ENCODE peak calls at places on chromosomes 1 and 21, in nine cellular contexts. S is T-helper 1 cell; D is MG63; F is M059J; B is RPMI8226; V is iPS DF 19.7; Z is T-helper 22 cell; Y is EL; L is activated naive CD4-positive, alpha-beta T cell. G is an unnamed sample.

GRCh38 chr1:247639381-247639981 is 34.1 kb downstream of the OR2G3 start:
- DNase-seq in F (no peak), B (peak; percentile 39), L (peak; percentile 5), V (peak; percentile 30), D (peak; percentile 40), Y (no peak), S (no peak), Z (no peak), G (no peak)

GRCh38 chr1:23470282-23471070 is 13.5 kb downstream of the ASAP3 start:
- DNase-seq in V (no peak), Y (peak; percentile 81), B (no peak), S (no peak), F (peak; percentile 90), Z (no peak), L (no peak), D (peak; percentile 37), G (no peak)

GRCh38 chr1:8427986-8428385 is 110.1 kb downstream of the SLC45A1 start:
- DNase-seq in F (no peak), S (no peak), Z (no peak), B (peak; percentile 46), D (peak; percentile 49), L (no peak), Y (no peak), V (no peak), G (no peak)

GRCh38 chr1:32144033-32144432 is 35.4 kb upstream of the TXLNA start:
- DNase-seq in B (no peak), Y (no peak), S (no peak), D (no peak), Z (no peak), F (no peak), V (no peak), L (no peak), G (no peak)

GRCh38 chr1:85240174-85240601 is 19.3 kb downstream of the C1orf52 start:
- DNase-seq in Z (no peak), V (peak; percentile 17), D (peak; percentile 65), Y (peak; percentile 45), S (no peak), F (peak; percentile 26), B (no peak), L (no peak), G (no peak)

GRCh38 chr21:45248301-45248892 is 39.3 kb downstream of the POFUT2 start:
- DNase-seq in V (no peak), B (no peak), D (no peak), Y (no peak), S (no peak), Z (no peak), L (no peak), F (no peak), G (no peak)

GRCh38 chr1:221672160-221672762 is 69.6 kb downstream of the DUSP10 start:
- DNase-seq in F (peak; percentile 80), D (peak; percentile 25), S (no peak), B (no peak), Y (peak; percentile 75), V (no peak), Z (no peak), L (no peak), G (no peak)

GRCh38 chr1:223748773-223749733 is 36.7 kb downstream of the CAPN2 start:
- DNase-seq in L (peak; percentile 27), Y (peak; percentile 50), V (no peak), F (no peak), B (peak; percentile 66), D (no peak), S (peak; percentile 44), Z (peak; percentile 24), G (peak; percentile 57)

GRCh38 chr1:65045022-65045786 is 78.9 kb upstream of the JAK1 start:
- DNase-seq in D (no peak), B (no peak), Y (no peak), L (no peak), V (no peak), S (no peak), Z (no peak), F (no peak), G (no peak)

GRCh38 chr1:214259353-214259982 is 21.5 kb upstream of the SMYD2 start:
- DNase-seq in L (no peak), Z (no peak), V (no peak), D (no peak), F (peak; percentile 46), S (no peak), Y (peak; percentile 54), B (no peak), G (no peak)

GRCh38 chr21:36587388-36587787 is 107.5 kb upstream of the CLDN14 start:
- DNase-seq in F (peak; percentile 38), Y (peak; percentile 4), V (no peak), D (no peak), B (no peak), Z (no peak), L (no peak), S (no peak), G (no peak)

GRCh38 chr1:98732985-98733781 is 71.7 kb downstream of the SNX7 start:
- DNase-seq in L (no peak), B (no peak), S (no peak), Z (no peak), F (peak; percentile 1), Y (no peak), D (no peak), V (no peak), G (no peak)

GRCh38 chr21:38341546-38342012 is 84.8 kb downstream of the KCNJ15 start:
- DNase-seq in Z (no peak), V (no peak), B (no peak), Y (no peak), L (no peak), F (peak; percentile 41), S (no peak), D (peak; percentile 16), G (no peak)

GRCh38 chr1:211741116-211741515 is 65.7 kb upstream of the NEK2 start:
- DNase-seq in F (peak; percentile 34), L (no peak), D (no peak), V (no peak), S (no peak), Z (no peak), B (no peak), Y (no peak), G (no peak)

GRCh38 chr1:110615548-110616130 is 9.5 kb upstream of the KCNA2 start:
- DNase-seq in Y (peak; percentile 63), L (no peak), V (peak; percentile 54), F (peak; percentile 67), D (peak; percentile 58), S (no peak), B (peak; percentile 76), Z (no peak), G (peak; percentile 28)

GRCh38 chr1:177505905-177506590 is 335.3 kb downstream of the BRINP2 start:
- DNase-seq in V (no peak), S (no peak), Z (no peak), B (no peak), Y (peak; percentile 42), D (peak; percentile 63), F (peak; percentile 54), L (no peak), G (no peak)

GRCh38 chr1:233376711-233377110 is 49.2 kb downstream of the MAP3K21 start:
- DNase-seq in S (no peak), D (no peak), Y (no peak), B (peak; percentile 17), L (no peak), F (no peak), Z (no peak), V (no peak), G (no peak)

GRCh38 chr1:165639821-165640623 is 9.0 kb downstream of the MGST3 start:
- DNase-seq in V (no peak), B (no peak), F (no peak), S (no peak), D (no peak), L (no peak), Y (peak; percentile 9), Z (no peak), G (no peak)

GRCh38 chr1:198756470-198756869 is 117.6 kb downstream of the PTPRC start:
- DNase-seq in S (no peak), V (no peak), F (peak; percentile 49), Y (peak; percentile 23), L (no peak), D (no peak), B (no peak), Z (no peak), G (no peak)

GRCh38 chr1:119714583-119714982 is 2.8 kb downstream of the PHGDH start:
- DNase-seq in L (no peak), F (no peak), S (no peak), Z (no peak), D (peak; percentile 14), V (no peak), B (no peak), Y (no peak), G (no peak)

GRCh38 chr1:22311461-22311860 is 140.2 kb upstream of the ZBTB40 start:
- DNase-seq in Y (no peak), L (no peak), Z (no peak), S (no peak), D (no peak), B (no peak), F (no peak), V (no peak), G (no peak)

GRCh38 chr1:153119491-153119971 is 6.2 kb upstream of the SPRR2F start:
- DNase-seq in D (no peak), Z (no peak), L (no peak), Y (no peak), V (no peak), B (no peak), F (no peak), S (no peak), G (no peak)

GRCh38 chr1:202143768-202144509 is 598 bp downstream of the ARL8A start:
- DNase-seq in F (peak; percentile 22), B (peak; percentile 46), V (no peak), Z (no peak), Y (peak; percentile 21), L (no peak), D (peak; percentile 41), S (no peak), G (no peak)

G was measured in T-helper 9 cell.